ENCODE peak calls at places on chromosomes 13 and 19, in five cellular contexts. One of them, this sample, is unnamed.

GRCh38 chr19:31955061-31955460 is 390.3 kb upstream of the ZNF507 start:
- DNase-seq in HL-60: no peak
- DNase-seq in fibroblast of the aortic adventitia: no peak
- DNase-seq in kidney epithelial cell: no peak
- DNase-seq in body of pancreas: no peak
- DNase-seq in this sample: no peak

GRCh38 chr19:6674868-6675305 is 4.9 kb upstream of the TNFSF14 start:
- DNase-seq in HL-60: peak
- DNase-seq in fibroblast of the aortic adventitia: peak
- DNase-seq in kidney epithelial cell: peak
- DNase-seq in body of pancreas: peak
- DNase-seq in this sample: peak

GRCh38 chr19:35311901-35312665 is 16.9 kb upstream of the CD22 start:
- DNase-seq in HL-60: no peak
- DNase-seq in fibroblast of the aortic adventitia: no peak
- DNase-seq in kidney epithelial cell: no peak
- DNase-seq in body of pancreas: no peak
- DNase-seq in this sample: no peak

GRCh38 chr13:46404732-46405097 is 17.7 kb upstream of the RUBCNL start:
- DNase-seq in HL-60: no peak
- DNase-seq in fibroblast of the aortic adventitia: no peak
- DNase-seq in kidney epithelial cell: no peak
- DNase-seq in body of pancreas: no peak
- DNase-seq in this sample: no peak

GRCh38 chr19:2561895-2562294 is 86.0 kb downstream of the GADD45B start:
- DNase-seq in HL-60: peak
- DNase-seq in fibroblast of the aortic adventitia: no peak
- DNase-seq in kidney epithelial cell: no peak
- DNase-seq in body of pancreas: no peak
- DNase-seq in this sample: no peak

GRCh38 chr19:53461866-53462265 is 5.7 kb upstream of the ZNF813 start:
- DNase-seq in HL-60: no peak
- DNase-seq in fibroblast of the aortic adventitia: no peak
- DNase-seq in kidney epithelial cell: no peak
- DNase-seq in body of pancreas: no peak
- DNase-seq in this sample: peak

GRCh38 chr13:113848431-113849260 is 15.2 kb downstream of the GAS6 start:
- DNase-seq in HL-60: no peak
- DNase-seq in fibroblast of the aortic adventitia: no peak
- DNase-seq in kidney epithelial cell: no peak
- DNase-seq in body of pancreas: peak
- DNase-seq in this sample: no peak

GRCh38 chr13:69579351-69579750 is 528.3 kb upstream of the ATXN8OS start:
- DNase-seq in HL-60: no peak
- DNase-seq in fibroblast of the aortic adventitia: no peak
- DNase-seq in kidney epithelial cell: no peak
- DNase-seq in body of pancreas: no peak
- DNase-seq in this sample: no peak

GRCh38 chr13:70310720-70311119 is 202.5 kb upstream of the KLHL1 start:
- DNase-seq in HL-60: peak
- DNase-seq in fibroblast of the aortic adventitia: no peak
- DNase-seq in kidney epithelial cell: peak
- DNase-seq in body of pancreas: peak
- DNase-seq in this sample: no peak

GRCh38 chr13:92074658-92075057 is 676.2 kb downstream of the GPC5 start:
- DNase-seq in HL-60: peak
- DNase-seq in fibroblast of the aortic adventitia: no peak
- DNase-seq in kidney epithelial cell: no peak
- DNase-seq in body of pancreas: peak
- DNase-seq in this sample: no peak
- TF ChIP-seq CTCF in HL-60: no peak
- TF ChIP-seq CTCF in fibroblast of the aortic adventitia: no peak
- TF ChIP-seq CTCF in kidney epithelial cell: peak
- TF ChIP-seq CTCF in body of pancreas: peak
- TF ChIP-seq CTCF in this sample: no peak

DNA sequence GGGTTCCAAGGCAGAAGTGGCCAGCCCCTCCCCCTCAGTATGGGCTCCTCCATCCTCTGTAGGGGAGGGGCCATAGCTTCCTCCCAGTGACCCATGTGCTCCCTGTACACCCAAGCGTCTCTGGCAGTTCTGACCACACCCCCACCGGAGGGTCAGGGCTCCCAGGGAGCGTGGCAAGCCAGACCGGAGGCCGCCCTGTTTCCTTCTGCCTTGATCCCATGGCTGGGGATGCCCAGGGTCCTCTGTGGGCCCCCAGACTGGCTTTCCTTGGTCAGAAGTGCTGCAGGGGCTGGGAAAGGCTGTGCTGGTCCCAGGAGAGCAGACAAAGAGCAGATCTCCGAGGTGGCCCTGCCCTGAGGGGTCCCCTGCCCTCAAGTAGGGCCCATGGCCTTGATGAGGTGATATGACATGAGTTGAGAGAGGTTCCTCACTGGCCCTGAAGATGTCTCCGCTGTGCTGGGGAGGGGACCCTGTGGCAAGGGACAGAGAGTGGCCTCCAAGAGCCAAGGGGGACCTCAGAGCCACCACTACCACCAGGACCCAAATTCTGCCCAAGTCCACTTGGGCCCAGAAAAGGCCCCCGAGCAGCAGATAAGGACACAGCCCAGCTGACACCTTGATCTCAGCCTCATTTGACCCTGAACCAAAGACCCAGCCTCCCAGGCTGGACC is 7.8 kb upstream of the F2RL3 start:
- DNase-seq in HL-60: no peak
- DNase-seq in fibroblast of the aortic adventitia: no peak
- DNase-seq in kidney epithelial cell: no peak
- DNase-seq in body of pancreas: no peak
- DNase-seq in this sample: no peak
- TF ChIP-seq CTCF in HL-60: no peak
- TF ChIP-seq CTCF in fibroblast of the aortic adventitia: no peak
- TF ChIP-seq CTCF in kidney epithelial cell: no peak
- TF ChIP-seq CTCF in body of pancreas: no peak
- TF ChIP-seq CTCF in this sample: no peak

GRCh38 chr13:22839554-22840286 is 341.1 kb upstream of the SGCG start:
- DNase-seq in HL-60: no peak
- DNase-seq in fibroblast of the aortic adventitia: no peak
- DNase-seq in kidney epithelial cell: no peak
- DNase-seq in body of pancreas: no peak
- DNase-seq in this sample: no peak
- TF ChIP-seq CTCF in HL-60: no peak
- TF ChIP-seq CTCF in fibroblast of the aortic adventitia: no peak
- TF ChIP-seq CTCF in kidney epithelial cell: no peak
- TF ChIP-seq CTCF in body of pancreas: no peak
- TF ChIP-seq CTCF in this sample: no peak

GRCh38 chr19:18637644-18638630 is 1.1 kb downstream of the KLHL26 start:
- DNase-seq in HL-60: peak
- DNase-seq in fibroblast of the aortic adventitia: no peak
- DNase-seq in kidney epithelial cell: no peak
- DNase-seq in body of pancreas: peak
- DNase-seq in this sample: no peak
- TF ChIP-seq CTCF in HL-60: no peak
- TF ChIP-seq CTCF in fibroblast of the aortic adventitia: no peak
- TF ChIP-seq CTCF in kidney epithelial cell: no peak
- TF ChIP-seq CTCF in body of pancreas: peak
- TF ChIP-seq CTCF in this sample: peak

GRCh38 chr13:22800726-22801401 is 379.9 kb upstream of the SGCG start:
- DNase-seq in HL-60: no peak
- DNase-seq in fibroblast of the aortic adventitia: peak
- DNase-seq in kidney epithelial cell: no peak
- DNase-seq in body of pancreas: peak
- DNase-seq in this sample: peak

DNA sequence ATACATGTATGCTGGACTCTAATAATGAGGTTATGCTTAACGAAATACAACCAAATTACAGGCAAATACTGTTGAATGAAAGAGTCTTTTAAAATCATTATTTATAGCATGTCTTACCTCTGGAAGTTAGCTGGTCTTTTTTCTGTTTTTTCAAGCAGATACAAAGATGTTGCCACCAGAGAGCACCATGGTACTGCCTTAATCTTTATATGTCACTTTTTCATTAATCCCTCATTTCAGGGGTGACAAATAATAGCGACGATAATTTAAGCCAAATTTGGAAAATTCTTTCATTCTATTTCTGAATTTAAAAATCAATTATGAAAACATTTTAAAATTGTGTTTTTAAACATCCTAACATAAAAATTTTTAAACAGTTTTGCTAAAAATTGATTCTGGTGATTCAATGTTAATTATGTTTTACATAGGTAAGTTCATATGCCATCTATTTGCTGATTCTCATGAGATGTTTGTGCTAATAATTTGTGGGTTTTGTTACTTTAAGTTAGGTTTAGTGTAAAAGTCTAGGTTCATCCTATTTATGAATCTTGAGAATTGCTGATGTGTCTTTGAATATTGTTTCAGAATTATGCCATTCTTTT is 379.3 kb upstream of the SGCG start:
- DNase-seq in HL-60: no peak
- DNase-seq in fibroblast of the aortic adventitia: peak
- DNase-seq in kidney epithelial cell: no peak
- DNase-seq in body of pancreas: no peak
- DNase-seq in this sample: peak
- TF ChIP-seq CTCF in HL-60: no peak
- TF ChIP-seq CTCF in fibroblast of the aortic adventitia: no peak
- TF ChIP-seq CTCF in kidney epithelial cell: peak
- TF ChIP-seq CTCF in body of pancreas: no peak
- TF ChIP-seq CTCF in this sample: peak